ENCODE peak calls at places on chromosomes 4 and X, in four cellular contexts. One of them, this sample, is unnamed.

GRCh38 chr4:7189066-7189465 is 3.3 kb upstream of the SORCS2 start:
- DNase-seq in tibial nerve: peak; percentile 8
- DNase-seq in activated T-cell treated with anti-CD3 and anti-CD28 coated beads, Interleukin-2, amount 50 U/mL, for 48 hours: no peak
- DNase-seq in AG04449: no peak
- DNase-seq in this sample: no peak

GRCh38 chrX:5051831-5052491 is 1176.7 kb downstream of the NLGN4X start:
- DNase-seq in activated T-cell treated with anti-CD3 and anti-CD28 coated beads, Interleukin-2, amount 50 U/mL, for 48 hours: no peak
- DNase-seq in AG04449: peak; percentile 26
- DNase-seq in tibial nerve: no peak
- DNase-seq in this sample: no peak

GRCh38 chrX:131895002-131895401 is 128.1 kb upstream of the STK26 start:
- DNase-seq in activated T-cell treated with anti-CD3 and anti-CD28 coated beads, Interleukin-2, amount 50 U/mL, for 48 hours: no peak
- DNase-seq in AG04449: no peak
- DNase-seq in tibial nerve: no peak
- DNase-seq in this sample: no peak

GRCh38 chr4:169795585-169795984 is 37.8 kb upstream of the HPF1 start:
- DNase-seq in activated T-cell treated with anti-CD3 and anti-CD28 coated beads, Interleukin-2, amount 50 U/mL, for 48 hours: no peak
- DNase-seq in tibial nerve: no peak
- DNase-seq in AG04449: no peak
- DNase-seq in this sample: no peak

GRCh38 chr4:126890994-126891393 is 741.8 kb upstream of the INTU start:
- DNase-seq in AG04449: no peak
- DNase-seq in activated T-cell treated with anti-CD3 and anti-CD28 coated beads, Interleukin-2, amount 50 U/mL, for 48 hours: no peak
- DNase-seq in tibial nerve: no peak
- DNase-seq in this sample: no peak

GRCh38 chr4:110533940-110534339 is 58.0 kb downstream of the ENPEP start:
- DNase-seq in tibial nerve: no peak
- DNase-seq in AG04449: peak; percentile 97
- DNase-seq in activated T-cell treated with anti-CD3 and anti-CD28 coated beads, Interleukin-2, amount 50 U/mL, for 48 hours: no peak
- DNase-seq in this sample: no peak

GRCh38 chrX:12777670-12778069 is 13.5 kb upstream of the PRPS2 start:
- DNase-seq in activated T-cell treated with anti-CD3 and anti-CD28 coated beads, Interleukin-2, amount 50 U/mL, for 48 hours: no peak
- DNase-seq in tibial nerve: no peak
- DNase-seq in AG04449: no peak
- DNase-seq in this sample: no peak

GRCh38 chr4:10734697-10735096 is 50.1 kb upstream of the CLNK start:
- DNase-seq in tibial nerve: no peak
- DNase-seq in AG04449: no peak
- DNase-seq in activated T-cell treated with anti-CD3 and anti-CD28 coated beads, Interleukin-2, amount 50 U/mL, for 48 hours: no peak
- DNase-seq in this sample: no peak

GRCh38 chr4:98555798-98556445 is 102.5 kb downstream of the TSPAN5 start:
- DNase-seq in AG04449: no peak
- DNase-seq in activated T-cell treated with anti-CD3 and anti-CD28 coated beads, Interleukin-2, amount 50 U/mL, for 48 hours: no peak
- DNase-seq in tibial nerve: no peak
- DNase-seq in this sample: no peak